ENCODE peak calls at places on chromosomes 12 and 14, in eight cellular contexts. One of them, this sample, is unnamed. For H3K4me1, the result is how much of the 10 kb centered on the place peaks cover.

GRCh38 chr12:118866346-118866745 is 115.0 kb upstream of the SRRM4 start:
- DNase-seq in aorta: no peak
- DNase-seq in HCT116: no peak
- DNase-seq in upper lobe of right lung: no peak
- DNase-seq in heart left ventricle: no peak
- DNase-seq in ovary: no peak
- DNase-seq in heart right ventricle: no peak
- DNase-seq in thyroid gland: no peak
- DNase-seq in this sample: no peak

GRCh38 chr12:26629864-26630263 is 203.1 kb downstream of the ITPR2 start:
- DNase-seq in aorta: no peak
- DNase-seq in HCT116: no peak
- DNase-seq in upper lobe of right lung: no peak
- DNase-seq in heart left ventricle: no peak
- DNase-seq in ovary: no peak
- DNase-seq in heart right ventricle: no peak
- DNase-seq in thyroid gland: no peak
- DNase-seq in this sample: no peak

GRCh38 chr12:93857279-93857894 is 180.2 kb downstream of the CRADD start:
- DNase-seq in aorta: no peak
- DNase-seq in HCT116: no peak
- DNase-seq in upper lobe of right lung: no peak
- DNase-seq in heart left ventricle: no peak
- DNase-seq in ovary: no peak
- DNase-seq in heart right ventricle: no peak
- DNase-seq in thyroid gland: no peak
- DNase-seq in this sample: no peak

GRCh38 chr14:56561586-56561985 is 18.0 kb upstream of the TMEM260 start:
- DNase-seq in aorta: no peak
- DNase-seq in HCT116: no peak
- DNase-seq in upper lobe of right lung: no peak
- DNase-seq in heart left ventricle: no peak
- DNase-seq in ovary: no peak
- DNase-seq in heart right ventricle: no peak
- DNase-seq in thyroid gland: no peak
- DNase-seq in this sample: no peak

GRCh38 chr14:100522616-100523021 is 64.6 kb downstream of the BEGAIN start:
- DNase-seq in aorta: no peak
- DNase-seq in HCT116: no peak
- DNase-seq in upper lobe of right lung: peak
- DNase-seq in heart left ventricle: no peak
- DNase-seq in ovary: no peak
- DNase-seq in heart right ventricle: no peak
- DNase-seq in thyroid gland: no peak
- DNase-seq in this sample: no peak

GRCh38 chr14:89540009-89540829 is 123.2 kb upstream of the FOXN3 start:
- DNase-seq in aorta: no peak
- DNase-seq in HCT116: no peak
- DNase-seq in upper lobe of right lung: no peak
- DNase-seq in heart left ventricle: no peak
- DNase-seq in ovary: no peak
- DNase-seq in heart right ventricle: no peak
- DNase-seq in thyroid gland: no peak
- DNase-seq in this sample: peak

GRCh38 chr12:2402180-2402579 is 349.4 kb downstream of the CACNA1C start:
- DNase-seq in aorta: no peak
- DNase-seq in HCT116: no peak
- DNase-seq in upper lobe of right lung: no peak
- DNase-seq in heart left ventricle: no peak
- DNase-seq in ovary: no peak
- DNase-seq in heart right ventricle: no peak
- DNase-seq in thyroid gland: no peak
- DNase-seq in this sample: peak

GRCh38 chr14:85519661-85520305 is 10.2 kb upstream of the FLRT2 start:
- DNase-seq in aorta: no peak
- DNase-seq in HCT116: no peak
- DNase-seq in upper lobe of right lung: no peak
- DNase-seq in heart left ventricle: no peak
- DNase-seq in ovary: no peak
- DNase-seq in heart right ventricle: no peak
- DNase-seq in thyroid gland: no peak
- DNase-seq in this sample: no peak

GRCh38 chr12:69161835-69162234 is 77.5 kb upstream of the CPSF6 start:
- DNase-seq in aorta: no peak
- DNase-seq in HCT116: no peak
- DNase-seq in upper lobe of right lung: no peak
- DNase-seq in heart left ventricle: no peak
- DNase-seq in ovary: no peak
- DNase-seq in heart right ventricle: no peak
- DNase-seq in thyroid gland: no peak
- DNase-seq in this sample: no peak

GRCh38 chr12:64660237-64661018 is 50.1 kb downstream of the RASSF3 start:
- DNase-seq in aorta: no peak
- DNase-seq in HCT116: no peak
- DNase-seq in upper lobe of right lung: no peak
- DNase-seq in heart left ventricle: no peak
- DNase-seq in ovary: no peak
- DNase-seq in heart right ventricle: no peak
- DNase-seq in thyroid gland: no peak
- DNase-seq in this sample: no peak

GRCh38 chr14:33386771-33387170 is 448.1 kb downstream of the NPAS3 start:
- DNase-seq in aorta: no peak
- DNase-seq in HCT116: no peak
- DNase-seq in upper lobe of right lung: no peak
- DNase-seq in heart left ventricle: no peak
- DNase-seq in ovary: no peak
- DNase-seq in heart right ventricle: no peak
- DNase-seq in thyroid gland: no peak
- DNase-seq in this sample: no peak

GRCh38 chr14:57168138-57168695 is 100.5 kb downstream of the EXOC5 start:
- DNase-seq in aorta: no peak
- DNase-seq in HCT116: no peak
- DNase-seq in upper lobe of right lung: no peak
- DNase-seq in heart left ventricle: no peak
- DNase-seq in ovary: no peak
- DNase-seq in heart right ventricle: no peak
- DNase-seq in thyroid gland: no peak
- DNase-seq in this sample: no peak

GRCh38 chr14:61521773-61522172 is 173.5 kb upstream of the HIF1A start:
- DNase-seq in aorta: no peak
- DNase-seq in HCT116: no peak
- DNase-seq in upper lobe of right lung: no peak
- DNase-seq in heart left ventricle: no peak
- DNase-seq in ovary: no peak
- DNase-seq in heart right ventricle: no peak
- DNase-seq in thyroid gland: no peak
- DNase-seq in this sample: no peak

GRCh38 chr12:6768385-6769002 is 2.3 kb downstream of the PTMS start:
- DNase-seq in aorta: no peak
- DNase-seq in HCT116: no peak
- DNase-seq in upper lobe of right lung: no peak
- DNase-seq in heart left ventricle: no peak
- DNase-seq in ovary: no peak
- DNase-seq in heart right ventricle: no peak
- DNase-seq in thyroid gland: no peak
- DNase-seq in this sample: no peak

GRCh38 chr14:39432619-39433451 is 602 bp upstream of the FBXO33 start:
- DNase-seq in aorta: peak
- DNase-seq in HCT116: peak
- DNase-seq in upper lobe of right lung: peak
- DNase-seq in heart left ventricle: peak
- DNase-seq in ovary: peak
- DNase-seq in heart right ventricle: peak
- DNase-seq in thyroid gland: peak
- DNase-seq in this sample: peak

GRCh38 chr12:62434504-62435336 is 31.9 kb upstream of the MON2 start:
- DNase-seq in aorta: no peak
- DNase-seq in HCT116: no peak
- DNase-seq in upper lobe of right lung: no peak
- DNase-seq in heart left ventricle: no peak
- DNase-seq in ovary: no peak
- DNase-seq in heart right ventricle: no peak
- DNase-seq in thyroid gland: peak
- DNase-seq in this sample: no peak

GRCh38 chr12:42260518-42260917 is 22.5 kb upstream of the YAF2 start:
- DNase-seq in aorta: no peak
- DNase-seq in HCT116: no peak
- DNase-seq in upper lobe of right lung: no peak
- DNase-seq in heart left ventricle: no peak
- DNase-seq in ovary: no peak
- DNase-seq in heart right ventricle: no peak
- DNase-seq in thyroid gland: peak
- DNase-seq in this sample: no peak

GRCh38 chr14:75022655-75023054 is 19.9 kb downstream of the EIF2B2 start:
- DNase-seq in aorta: no peak
- DNase-seq in HCT116: no peak
- DNase-seq in upper lobe of right lung: no peak
- DNase-seq in heart left ventricle: no peak
- DNase-seq in ovary: no peak
- DNase-seq in heart right ventricle: peak
- DNase-seq in thyroid gland: peak
- DNase-seq in this sample: no peak

GRCh38 chr14:104936361-104937155 is 11.9 kb downstream of the PLD4 start:
- DNase-seq in aorta: peak
- DNase-seq in HCT116: no peak
- DNase-seq in upper lobe of right lung: peak
- DNase-seq in heart left ventricle: no peak
- DNase-seq in ovary: no peak
- DNase-seq in heart right ventricle: no peak
- DNase-seq in thyroid gland: no peak
- DNase-seq in this sample: peak

GRCh38 chr12:92156139-92156538 is 10.5 kb upstream of the BTG1 start:
- DNase-seq in aorta: no peak
- DNase-seq in HCT116: no peak
- DNase-seq in upper lobe of right lung: no peak
- DNase-seq in heart left ventricle: no peak
- DNase-seq in ovary: no peak
- DNase-seq in heart right ventricle: no peak
- DNase-seq in thyroid gland: no peak
- DNase-seq in this sample: no peak

GRCh38 chr12:92155733-92156132 is 10.1 kb upstream of the BTG1 start:
- DNase-seq in aorta: no peak
- DNase-seq in HCT116: no peak
- DNase-seq in upper lobe of right lung: no peak
- DNase-seq in heart left ventricle: no peak
- DNase-seq in ovary: no peak
- DNase-seq in heart right ventricle: no peak
- DNase-seq in thyroid gland: no peak
- DNase-seq in this sample: no peak

GRCh38 chr12:92162079-92162478 is 16.4 kb upstream of the BTG1 start:
- DNase-seq in aorta: no peak
- DNase-seq in HCT116: no peak
- DNase-seq in upper lobe of right lung: no peak
- DNase-seq in heart left ventricle: no peak
- DNase-seq in ovary: no peak
- DNase-seq in heart right ventricle: no peak
- DNase-seq in thyroid gland: no peak
- DNase-seq in this sample: no peak

GRCh38 chr12:92156704-92157395 is 11.2 kb upstream of the BTG1 start:
- DNase-seq in aorta: no peak
- DNase-seq in HCT116: no peak
- DNase-seq in upper lobe of right lung: no peak
- DNase-seq in heart left ventricle: no peak
- DNase-seq in ovary: no peak
- DNase-seq in heart right ventricle: no peak
- DNase-seq in thyroid gland: no peak
- DNase-seq in this sample: no peak

GRCh38 chr12:92158711-92159534 is 13.3 kb upstream of the BTG1 start:
- DNase-seq in aorta: no peak
- DNase-seq in HCT116: no peak
- DNase-seq in upper lobe of right lung: no peak
- DNase-seq in heart left ventricle: no peak
- DNase-seq in ovary: no peak
- DNase-seq in heart right ventricle: no peak
- DNase-seq in thyroid gland: no peak
- DNase-seq in this sample: no peak
- H3K4me3 ChIP-seq in aorta: no peak
- H3K4me3 ChIP-seq in HCT116: no peak
- H3K4me3 ChIP-seq in upper lobe of right lung: no peak
- H3K4me3 ChIP-seq in heart left ventricle: peak
- H3K4me3 ChIP-seq in ovary: no peak
- H3K4me3 ChIP-seq in heart right ventricle: peak
- H3K4me3 ChIP-seq in thyroid gland: no peak
- H3K4me3 ChIP-seq in this sample: no peak

GRCh38 chr12:9349888-9350885 is 142.0 kb upstream of the PZP start:
- DNase-seq in aorta: no peak
- DNase-seq in HCT116: no peak
- DNase-seq in upper lobe of right lung: no peak
- DNase-seq in heart left ventricle: no peak
- DNase-seq in ovary: no peak
- DNase-seq in heart right ventricle: no peak
- DNase-seq in thyroid gland: no peak
- DNase-seq in this sample: no peak

GRCh38 chr12:9347328-9348127 is 139.3 kb upstream of the PZP start:
- DNase-seq in aorta: no peak
- DNase-seq in HCT116: peak
- DNase-seq in upper lobe of right lung: no peak
- DNase-seq in heart left ventricle: no peak
- DNase-seq in ovary: no peak
- DNase-seq in heart right ventricle: no peak
- DNase-seq in thyroid gland: no peak
- DNase-seq in this sample: no peak

GRCh38 chr12:9346866-9347327 is 138.7 kb upstream of the PZP start:
- DNase-seq in aorta: no peak
- DNase-seq in HCT116: no peak
- DNase-seq in upper lobe of right lung: no peak
- DNase-seq in heart left ventricle: no peak
- DNase-seq in ovary: no peak
- DNase-seq in heart right ventricle: no peak
- DNase-seq in thyroid gland: no peak
- DNase-seq in this sample: no peak

GRCh38 chr12:9351136-9351535 is 142.9 kb upstream of the PZP start:
- DNase-seq in aorta: no peak
- DNase-seq in HCT116: no peak
- DNase-seq in upper lobe of right lung: no peak
- DNase-seq in heart left ventricle: no peak
- DNase-seq in ovary: no peak
- DNase-seq in heart right ventricle: no peak
- DNase-seq in thyroid gland: no peak
- DNase-seq in this sample: no peak

GRCh38 chr12:9348906-9349518 is 140.8 kb upstream of the PZP start:
- DNase-seq in aorta: no peak
- DNase-seq in HCT116: no peak
- DNase-seq in upper lobe of right lung: no peak
- DNase-seq in heart left ventricle: no peak
- DNase-seq in ovary: no peak
- DNase-seq in heart right ventricle: no peak
- DNase-seq in thyroid gland: no peak
- DNase-seq in this sample: no peak
- H3K4me1 ChIP-seq in aorta: under half
- H3K4me1 ChIP-seq in HCT116: under half
- H3K4me1 ChIP-seq in upper lobe of right lung: under half
- H3K4me1 ChIP-seq in heart left ventricle: under half
- H3K4me1 ChIP-seq in ovary: under half
- H3K4me1 ChIP-seq in heart right ventricle: under half
- H3K4me1 ChIP-seq in thyroid gland: under half
- H3K4me1 ChIP-seq in this sample: under half

GRCh38 chr12:56521209-56521589 is 421 bp upstream of the RBMS2 start:
- DNase-seq in aorta: no peak
- DNase-seq in HCT116: no peak
- DNase-seq in upper lobe of right lung: peak
- DNase-seq in heart left ventricle: no peak
- DNase-seq in ovary: no peak
- DNase-seq in heart right ventricle: peak
- DNase-seq in thyroid gland: peak
- DNase-seq in this sample: no peak
- H3K4me3 ChIP-seq in aorta: peak
- H3K4me3 ChIP-seq in HCT116: peak
- H3K4me3 ChIP-seq in upper lobe of right lung: peak
- H3K4me3 ChIP-seq in heart left ventricle: peak
- H3K4me3 ChIP-seq in ovary: peak
- H3K4me3 ChIP-seq in heart right ventricle: peak
- H3K4me3 ChIP-seq in thyroid gland: peak
- H3K4me3 ChIP-seq in this sample: no peak

GRCh38 chr12:12616512-12617275 is 5.0 kb downstream of the CREBL2 start:
- DNase-seq in aorta: no peak
- DNase-seq in HCT116: no peak
- DNase-seq in upper lobe of right lung: no peak
- DNase-seq in heart left ventricle: no peak
- DNase-seq in ovary: no peak
- DNase-seq in heart right ventricle: no peak
- DNase-seq in thyroid gland: no peak
- DNase-seq in this sample: no peak
- H3K4me1 ChIP-seq in aorta: under half
- H3K4me1 ChIP-seq in HCT116: under half
- H3K4me1 ChIP-seq in upper lobe of right lung: under half
- H3K4me1 ChIP-seq in heart left ventricle: under half
- H3K4me1 ChIP-seq in ovary: under half
- H3K4me1 ChIP-seq in heart right ventricle: under half
- H3K4me1 ChIP-seq in thyroid gland: under half
- H3K4me1 ChIP-seq in this sample: under half